ENCODE peak calls at places on chromosomes 7 and 10, in four cellular contexts. G is heart left ventricle, Q is colonic mucosa, J is coronary artery. S is an unnamed sample.

GRCh38 chr10:114970515-114970914 is 32.5 kb downstream of the TRUB1 start:
- DNase-seq in G (no peak), Q (no peak), J (no peak), S (no peak)

GRCh38 chr10:17787087-17787942 is 21.8 kb upstream of the MRC1 start:
- DNase-seq in G (no peak), Q (no peak), J (no peak), S (peak; percentile 94)

GRCh38 chr7:51273360-51273759 is 43.2 kb downstream of the COBL start:
- DNase-seq in G (no peak), Q (no peak), J (no peak), S (no peak)

GRCh38 chr10:114328278-114328812 is 76.0 kb downstream of the AFAP1L2 start:
- DNase-seq in G (no peak), Q (no peak), J (no peak), S (no peak)

GRCh38 chr10:7301039-7301768 is 109.6 kb downstream of the SFMBT2 start:
- DNase-seq in G (no peak), Q (no peak), J (no peak), S (no peak)

GRCh38 chr10:3975016-3975415 is 190.0 kb upstream of the KLF6 start:
- DNase-seq in G (no peak), Q (no peak), J (no peak), S (no peak)

GRCh38 chr7:98802088-98802780 is 67.6 kb downstream of the TMEM130 start:
- DNase-seq in G (peak; percentile 36), Q (no peak), J (peak; percentile 89), S (peak; percentile 68)

GRCh38 chr7:2399848-2400587 is 3.4 kb upstream of the CHST12 start:
- DNase-seq in G (peak; percentile 85), Q (peak; percentile 71), J (no peak), S (peak; percentile 98)

GRCh38 chr10:48416584-48417232 is 110.2 kb downstream of the MAPK8 start:
- DNase-seq in G (no peak), Q (no peak), J (no peak), S (peak; percentile 8)
- TF ChIP-seq CTCF in G (no peak), Q (no peak), J (no peak), S (no peak)

GRCh38 chr10:24465124-24465874 is 256.4 kb downstream of the KIAA1217 start:
- DNase-seq in G (no peak), Q (peak; percentile 45), J (no peak), S (peak; percentile 98)

GRCh38 chr10:24465899-24466615 is 257.1 kb downstream of the KIAA1217 start:
- DNase-seq in G (no peak), Q (peak; percentile 75), J (no peak), S (peak; percentile 88)

GRCh38 chr10:24467094-24467493 is 256.6 kb downstream of the ARHGAP21 start:
- DNase-seq in G (no peak), Q (no peak), J (no peak), S (no peak)

GRCh38 chr10:24467605-24468004 is 256.1 kb downstream of the ARHGAP21 start:
- DNase-seq in G (no peak), Q (no peak), J (no peak), S (no peak)

GRCh38 chr10:24466616-24466949 is 257.1 kb downstream of the ARHGAP21 start:
- DNase-seq in G (no peak), Q (no peak), J (no peak), S (no peak)
- H3K4me3 ChIP-seq in G (no peak overlapping the region), Q (peak overlapping the region; percentile 24), J (no peak overlapping the region), S (peak overlapping the region; percentile 32)

DNA sequence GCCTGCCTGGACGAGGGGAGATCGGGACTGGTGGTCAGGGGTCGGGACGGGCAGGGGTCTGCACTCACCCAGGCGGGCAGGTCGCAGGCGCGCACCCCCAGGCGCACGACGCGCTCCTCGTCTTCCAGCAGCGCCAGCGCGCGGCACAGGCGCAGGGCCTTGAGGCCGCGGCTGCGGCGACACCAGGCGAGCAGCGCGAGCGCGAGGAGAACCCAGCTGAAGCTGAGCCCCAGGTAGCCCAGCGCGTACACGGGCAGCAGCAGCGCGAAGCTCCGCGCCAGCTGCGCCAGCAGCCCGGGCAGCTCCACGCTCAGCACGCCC is 328 bp downstream of the ESYT2 start:
- DNase-seq in G (no peak), Q (peak; percentile 50), J (no peak), S (peak; percentile 85)
- TF ChIP-seq CTCF in G (no peak), Q (no peak), J (no peak), S (no peak)

DNA sequence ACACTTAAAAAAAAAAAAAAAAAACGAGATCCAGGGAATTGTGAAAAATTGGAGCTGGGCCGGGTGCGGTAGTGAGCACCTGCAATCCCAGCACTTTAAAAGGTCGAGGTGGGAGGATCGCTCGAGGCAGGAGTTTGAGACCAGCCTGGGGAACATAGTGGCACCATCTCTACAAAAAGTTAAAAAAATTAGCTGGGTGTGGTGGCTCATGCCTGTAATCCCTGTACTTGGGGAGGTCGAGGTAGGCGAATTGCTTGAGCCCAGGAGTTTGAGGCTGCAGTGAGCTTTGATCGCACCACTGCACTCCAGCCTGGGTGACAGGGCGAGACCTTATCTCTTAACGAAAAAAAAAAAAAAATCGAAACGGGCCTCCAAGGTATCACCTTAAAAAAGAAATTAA is 2.0 kb downstream of the CLDN4 start:
- DNase-seq in G (no peak), Q (no peak), J (no peak), S (no peak)
- H3K4me3 ChIP-seq in G (no peak overlapping the region), Q (peak overlapping the region; percentile 50), J (no peak overlapping the region), S (no peak overlapping the region)

S was measured in AG10803.